ENCODE peak calls at places on chromosome 7, in four cellular contexts. L is heart left ventricle, T is GM06990, C is cardiac muscle cell. Q is an unnamed sample.

GRCh38 chr7:116315293-116315692 is 105.0 kb downstream of the TES start:
- DNase-seq in L (peak), T (peak), C (no peak), Q (peak)

GRCh38 chr7:2968616-2969397 is 74.9 kb downstream of the CARD11 start:
- DNase-seq in L (no peak), T (no peak), C (no peak), Q (no peak)

GRCh38 chr7:77537136-77537594 is at the start of gene PTPN12:
- DNase-seq in L (no peak), T (no peak), C (no peak), Q (no peak)

GRCh38 chr7:139095194-139095659 is 14.3 kb downstream of the ZC3HAV1 start:
- DNase-seq in L (peak), T (peak), C (no peak), Q (no peak)

GRCh38 chr7:44145969-44146897 is 5.1 kb upstream of the MYL7 start:
- DNase-seq in L (peak), T (peak), C (peak), Q (no peak)

GRCh38 chr7:131159961-131160361 is 167.7 kb upstream of the MKLN1 start:
- DNase-seq in L (no peak), T (no peak), C (peak), Q (no peak)

GRCh38 chr7:140551334-140552239 is 72.3 kb upstream of the MKRN1 start:
- DNase-seq in L (no peak), T (no peak), C (no peak), Q (no peak)

GRCh38 chr7:29194206-29194593 is 375 bp upstream of the CHN2 start:
- DNase-seq in L (peak), T (no peak), C (peak), Q (no peak)

GRCh38 chr7:54995631-54996340 is 23.0 kb upstream of the EGFR start:
- DNase-seq in L (no peak), T (no peak), C (peak), Q (peak)

GRCh38 chr7:1300636-1301035 is 68.0 kb downstream of the UNCX start:
- DNase-seq in L (peak), T (no peak), C (no peak), Q (no peak)

GRCh38 chr7:80630611-80631010 is 7.8 kb upstream of the CD36 start:
- DNase-seq in L (no peak), T (no peak), C (peak), Q (no peak)

GRCh38 chr7:105487559-105488218 is 34.4 kb downstream of the PUS7 start:
- DNase-seq in L (no peak), T (no peak), C (peak), Q (peak)

GRCh38 chr7:128003787-128004186 is 27.4 kb downstream of the LRRC4 start:
- DNase-seq in L (no peak), T (no peak), C (peak), Q (no peak)

GRCh38 chr7:39946693-39947092 is 3.4 kb upstream of the CDK13 start:
- DNase-seq in L (no peak), T (no peak), C (no peak), Q (no peak)

GRCh38 chr7:109387530-109387929 is 817.9 kb downstream of the DNAJB9 start:
- DNase-seq in L (peak), T (no peak), C (no peak), Q (no peak)

GRCh38 chr7:142301923-142302550 is 44.2 kb upstream of the PRSS58 start:
- DNase-seq in L (no peak), T (no peak), C (no peak), Q (no peak)

GRCh38 chr7:128366290-128366689 is 4.8 kb upstream of the PRRT4 start:
- DNase-seq in L (no peak), T (no peak), C (no peak), Q (no peak)

GRCh38 chr7:79352323-79352722 is 101.1 kb downstream of the MAGI2 start:
- DNase-seq in L (no peak), T (no peak), C (no peak), Q (no peak)

GRCh38 chr7:42502022-42502421 is 265.0 kb upstream of the GLI3 start:
- DNase-seq in L (no peak), T (no peak), C (peak), Q (no peak)

GRCh38 chr7:29917583-29917982 is 72.0 kb downstream of the SCRN1 start:
- DNase-seq in L (no peak), T (no peak), C (no peak), Q (no peak)

GRCh38 chr7:21030237-21030636 is 243.6 kb upstream of the SP8 start:
- DNase-seq in L (no peak), T (no peak), C (no peak), Q (no peak)

GRCh38 chr7:137073571-137074325 is 205.3 kb downstream of the CHRM2 start:
- DNase-seq in L (no peak), T (no peak), C (peak), Q (no peak)

GRCh38 chr7:50355817-50356178 is 51.3 kb downstream of the IKZF1 start:
- DNase-seq in L (no peak), T (no peak), C (no peak), Q (no peak)

GRCh38 chr7:49403844-49404243 is 369.6 kb upstream of the VWC2 start:
- DNase-seq in L (no peak), T (no peak), C (no peak), Q (no peak)

GRCh38 chr7:131655447-131655846 is 99.0 kb upstream of the PODXL start:
- DNase-seq in L (no peak), T (no peak), C (no peak), Q (no peak)

GRCh38 chr7:50531401-50531906 is 33.8 kb downstream of the DDC start:
- DNase-seq in L (no peak), T (no peak), C (no peak), Q (no peak)

GRCh38 chr7:100895956-100896742 is 461 bp upstream of the ACHE start:
- DNase-seq in L (peak), T (no peak), C (no peak), Q (no peak)

GRCh38 chr7:100893910-100894763 is 1.6 kb downstream of the ACHE start:
- DNase-seq in L (no peak), T (no peak), C (no peak), Q (no peak)

GRCh38 chr7:100894860-100895700 is 608 bp downstream of the ACHE start:
- DNase-seq in L (peak), T (no peak), C (no peak), Q (no peak)

GRCh38 chr7:100896743-100897051 is 1.0 kb upstream of the ACHE start:
- DNase-seq in L (no peak), T (no peak), C (no peak), Q (no peak)

GRCh38 chr7:100895701-100895955 is at the start of gene ACHE:
- DNase-seq in L (no peak), T (no peak), C (no peak), Q (no peak)
- H3K4me3 ChIP-seq in L (peak), T (peak), C (peak), Q (peak)

DNA sequence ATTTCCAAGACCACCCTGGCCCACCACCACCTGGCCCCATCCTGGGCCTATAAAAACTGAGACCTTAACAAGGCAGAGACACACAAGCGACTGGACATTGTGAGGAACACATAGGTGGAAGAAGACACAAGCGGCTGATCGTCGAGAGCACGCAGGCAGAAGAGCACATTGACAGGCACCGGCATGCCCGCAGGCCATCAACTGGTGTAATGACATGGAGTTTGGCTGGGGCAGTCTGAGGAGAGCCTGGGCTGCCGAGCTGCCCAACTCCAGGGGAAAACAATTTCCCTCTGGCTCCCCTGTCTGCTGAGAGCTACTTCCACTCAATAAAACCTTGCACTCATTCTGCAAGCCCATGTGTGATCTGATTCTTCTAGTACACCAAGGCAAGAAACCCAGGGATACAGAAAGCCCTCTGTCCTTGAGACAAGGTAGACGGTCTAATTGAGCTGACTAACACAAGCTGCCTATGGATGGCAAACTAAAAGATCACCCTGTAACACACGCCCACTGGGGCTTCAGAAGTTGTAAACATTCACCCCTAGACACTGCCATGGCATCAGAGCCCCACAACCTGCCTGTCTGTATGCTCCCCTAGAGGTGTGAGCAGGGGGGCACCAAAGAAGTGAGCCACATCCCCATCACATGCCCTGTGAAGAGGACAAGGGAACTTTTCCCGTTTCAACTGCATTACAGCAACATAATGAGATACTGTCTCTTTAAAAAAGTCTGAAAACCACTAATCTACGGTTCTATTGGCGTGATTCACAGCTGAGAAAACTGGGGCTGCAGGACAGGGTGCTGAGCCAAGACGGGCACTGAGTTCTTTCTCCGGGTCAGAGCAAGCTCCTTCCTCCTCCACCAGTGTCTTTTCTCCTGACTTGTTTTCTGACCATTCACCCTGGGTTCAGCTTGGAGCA is 18.5 kb upstream of the TNS3 start:
- DNase-seq in L (peak), T (no peak), C (peak), Q (no peak)
- TF ChIP-seq CTCF in L (no peak), T (no peak), C (no peak), Q (no peak)

DNA sequence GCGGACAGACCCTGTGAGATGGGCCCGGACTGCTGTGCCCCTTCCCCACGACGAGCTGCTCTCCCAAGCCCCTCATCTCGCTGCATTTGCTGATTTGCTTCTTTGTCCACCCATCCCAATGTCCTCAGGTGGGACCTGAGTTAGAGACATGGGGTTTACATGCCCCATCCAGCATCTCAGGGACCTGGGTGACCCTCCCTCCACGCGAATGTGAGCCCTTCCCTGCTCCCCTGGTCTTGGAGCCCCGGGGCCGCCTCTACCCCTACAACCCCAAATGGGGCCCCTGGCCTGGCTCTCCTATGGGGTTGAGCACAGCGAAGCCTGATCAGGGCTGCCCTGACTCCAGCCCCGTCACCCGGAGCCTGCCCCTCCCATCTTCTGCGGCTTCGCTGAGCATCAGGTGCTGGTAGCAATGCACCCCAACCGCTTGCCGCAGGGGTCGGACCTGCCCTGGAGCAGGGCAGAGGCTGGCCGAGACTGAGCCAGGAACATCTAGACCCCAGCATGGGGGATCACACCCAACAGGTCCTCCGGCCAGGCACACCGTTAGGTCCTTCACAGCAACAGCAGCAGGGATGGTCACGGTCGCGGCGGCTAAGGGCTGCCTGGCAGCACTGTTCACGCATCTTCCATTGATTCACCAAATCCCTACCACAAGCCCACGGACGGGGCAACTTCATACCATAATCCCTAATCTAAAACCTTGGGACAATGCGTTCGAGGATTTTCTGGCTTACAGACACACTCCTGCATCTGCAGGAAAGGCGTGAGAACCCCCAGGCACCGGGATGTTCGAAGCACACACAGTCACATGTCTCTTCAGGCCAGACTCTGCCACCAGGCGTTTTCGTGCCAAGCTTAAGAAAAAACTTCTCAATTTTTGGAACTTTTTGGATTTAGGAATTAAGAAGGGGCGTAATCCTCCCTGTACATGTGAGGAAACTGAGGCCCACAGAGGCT is 15.5 kb downstream of the WDR86 start:
- DNase-seq in L (no peak), T (no peak), C (no peak), Q (no peak)
- H3K4me3 ChIP-seq in L (no peak), T (no peak), C (no peak), Q (no peak)

DNA sequence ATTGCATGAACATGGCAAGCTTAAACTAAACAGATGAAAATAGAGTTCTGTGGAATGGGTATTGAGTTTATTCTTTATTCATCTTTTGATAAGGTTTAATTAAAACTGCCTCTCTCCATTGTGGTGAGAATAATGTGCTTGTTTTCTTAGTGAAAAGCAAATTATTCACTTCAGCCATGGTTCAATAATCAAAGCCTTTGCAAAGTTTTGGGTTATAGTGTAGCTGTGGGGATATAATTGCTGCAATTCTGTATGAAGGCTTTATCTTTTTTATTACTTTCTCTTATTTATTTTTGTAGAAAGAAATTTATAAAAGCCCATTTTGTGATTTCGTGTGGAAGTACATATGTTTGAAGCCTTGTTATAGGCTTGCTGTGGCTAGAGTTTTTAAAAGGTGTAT is 126.3 kb upstream of the FZD1 start:
- DNase-seq in L (no peak), T (no peak), C (no peak), Q (no peak)
- TF ChIP-seq CTCF in L (no peak), T (no peak), C (no peak), Q (no peak)

DNA sequence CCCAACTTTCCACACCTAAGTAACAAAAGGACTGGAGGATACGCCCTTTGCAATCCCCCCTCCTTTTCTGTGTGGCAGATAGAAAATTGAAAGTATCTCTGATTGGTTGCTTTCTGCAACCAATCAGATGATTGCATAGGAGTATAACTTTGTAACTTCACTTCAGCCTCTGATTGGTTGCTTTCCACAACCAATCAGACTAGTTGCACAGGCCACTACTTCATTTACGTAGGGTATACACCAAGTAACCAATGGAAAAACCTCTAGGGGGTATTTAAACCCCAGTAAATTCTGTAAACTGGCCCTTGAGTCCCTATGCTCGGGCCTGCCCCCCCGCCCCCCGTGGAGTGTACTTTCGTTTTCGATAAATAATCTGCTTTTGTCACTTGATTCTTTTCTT is 1080.4 kb downstream of the CNTNAP2 start:
- DNase-seq in L (no peak), T (no peak), C (no peak), Q (no peak)
- H3K4me3 ChIP-seq in L (no peak), T (no peak), C (no peak), Q (no peak)

GRCh38 chr7:17158261-17158660 is 140.2 kb upstream of the AHR start:
- DNase-seq in L (no peak), T (no peak), C (no peak), Q (no peak)
- TF ChIP-seq CTCF in L (no peak), T (no peak), C (no peak), Q (no peak)

GRCh38 chr7:73770002-73770859 is at the start of gene CLDN3:
- DNase-seq in L (no peak), T (peak), C (no peak), Q (no peak)
- H3K4me3 ChIP-seq in L (peak), T (no peak), C (peak), Q (no peak)

DNA sequence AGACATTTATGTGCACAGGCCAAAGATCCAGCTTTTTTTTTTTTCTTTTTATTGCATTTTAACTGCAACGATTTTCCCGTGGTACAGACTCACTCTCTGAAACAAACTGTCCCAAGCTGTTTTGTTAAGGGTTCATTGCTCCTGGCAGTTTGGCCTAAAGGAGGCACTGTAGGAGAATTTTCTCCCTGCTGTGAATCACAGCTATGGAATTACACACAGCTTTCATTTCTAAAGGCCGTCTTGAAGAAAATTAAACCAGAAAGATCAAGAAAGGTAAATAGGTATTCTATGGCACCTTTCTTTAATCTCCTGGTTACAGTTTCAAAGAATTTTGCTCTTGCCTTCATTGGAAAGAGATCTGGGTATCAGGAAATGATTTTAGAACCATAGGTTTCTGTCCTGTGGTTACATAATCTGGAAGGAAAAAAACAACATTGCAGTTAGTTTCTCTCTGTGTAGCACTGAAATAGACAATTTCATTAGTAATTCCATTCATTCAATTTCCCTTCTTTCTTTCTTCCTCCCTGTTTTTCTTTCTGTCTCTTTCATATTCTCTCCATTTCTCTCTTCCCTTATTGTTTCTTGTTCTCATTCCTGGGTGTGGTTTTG is 51.2 kb downstream of the PDK4 start:
- DNase-seq in L (no peak), T (no peak), C (peak), Q (no peak)
- TF ChIP-seq CTCF in L (peak), T (peak), C (peak), Q (peak)

GRCh38 chr7:19899517-19899916 is 126.1 kb upstream of the TMEM196 start:
- DNase-seq in L (no peak), T (no peak), C (peak), Q (no peak)
- H3K4me3 ChIP-seq in L (no peak), T (no peak), C (no peak), Q (no peak)

DNA sequence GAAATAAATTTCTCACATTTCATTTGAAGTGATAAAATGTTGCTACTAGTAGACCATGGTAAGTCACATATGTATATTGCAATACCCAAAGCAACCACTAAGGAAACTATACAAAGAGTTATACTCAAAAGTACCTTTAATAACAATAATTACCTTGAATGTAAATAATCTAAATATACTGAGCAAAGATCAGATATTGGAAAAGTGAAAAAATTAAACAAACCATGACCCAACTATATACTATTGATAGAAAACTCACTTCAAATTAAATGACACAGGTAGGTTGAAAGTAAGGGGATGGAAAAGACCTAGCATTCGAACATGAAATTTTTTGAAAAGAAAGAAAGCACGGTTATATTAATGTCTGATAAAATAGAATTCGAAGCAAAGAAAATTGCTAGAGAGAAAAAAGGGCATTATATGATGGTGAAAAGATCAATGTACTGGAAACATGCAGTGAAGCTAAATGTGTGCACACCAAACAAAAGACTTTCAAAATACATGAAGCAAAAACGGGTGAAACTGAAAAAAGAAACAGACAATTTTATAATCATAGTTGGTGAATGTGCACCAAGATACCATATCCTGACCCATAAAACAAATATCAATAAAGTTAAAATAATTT is 29.1 kb downstream of the TFPI2 start:
- DNase-seq in L (no peak), T (no peak), C (no peak), Q (no peak)
- TF ChIP-seq CTCF in L (peak), T (no peak), C (peak), Q (no peak)

Q was measured in AG04449.